ENCODE peak calls at places on chromosome 10, in four cellular contexts. One of them, this sample, is unnamed. For H3K4me1, the result is how much of the 10 kb centered on the place peaks cover.

GRCh38 chr10:14736043-14736442 is 38.7 kb downstream of the FAM107B start:
- DNase-seq in mammary epithelial cell: no peak
- DNase-seq in A549: no peak
- DNase-seq in PC-9: no peak
- DNase-seq in this sample: no peak

GRCh38 chr10:76459016-76459415 is 1027.6 kb downstream of the LRMDA start:
- DNase-seq in mammary epithelial cell: no peak
- DNase-seq in A549: no peak
- DNase-seq in PC-9: no peak
- DNase-seq in this sample: no peak

GRCh38 chr10:8181496-8182174 is 127.1 kb downstream of the GATA3 start:
- DNase-seq in mammary epithelial cell: no peak
- DNase-seq in A549: no peak
- DNase-seq in PC-9: no peak
- DNase-seq in this sample: no peak

GRCh38 chr10:21929070-21929469 is 74.5 kb downstream of the DNAJC1 start:
- DNase-seq in mammary epithelial cell: peak
- DNase-seq in A549: no peak
- DNase-seq in PC-9: no peak
- DNase-seq in this sample: no peak

GRCh38 chr10:86182150-86182549 is 184.4 kb downstream of the GRID1 start:
- DNase-seq in mammary epithelial cell: no peak
- DNase-seq in A549: no peak
- DNase-seq in PC-9: no peak
- DNase-seq in this sample: no peak

GRCh38 chr10:29636178-29636577 is 1.4 kb upstream of the SVIL start:
- DNase-seq in mammary epithelial cell: peak
- DNase-seq in A549: no peak
- DNase-seq in PC-9: peak
- DNase-seq in this sample: no peak

GRCh38 chr10:33412261-33413092 is 78.0 kb upstream of the NRP1 start:
- DNase-seq in mammary epithelial cell: peak
- DNase-seq in A549: no peak
- DNase-seq in PC-9: no peak
- DNase-seq in this sample: no peak

GRCh38 chr10:97648557-97649404 is 8.3 kb downstream of the PI4K2A start:
- DNase-seq in mammary epithelial cell: peak
- DNase-seq in A549: peak
- DNase-seq in PC-9: peak
- DNase-seq in this sample: no peak

GRCh38 chr10:112823007-112823406 is 127.0 kb upstream of the TCF7L2 start:
- DNase-seq in mammary epithelial cell: no peak
- DNase-seq in A549: no peak
- DNase-seq in PC-9: no peak
- DNase-seq in this sample: peak

GRCh38 chr10:121889212-121889611 is 38.6 kb downstream of the ATE1 start:
- DNase-seq in mammary epithelial cell: no peak
- DNase-seq in A549: no peak
- DNase-seq in PC-9: no peak
- DNase-seq in this sample: no peak

GRCh38 chr10:15715619-15716227 is 4.0 kb downstream of the ITGA8 start:
- DNase-seq in mammary epithelial cell: no peak
- DNase-seq in A549: no peak
- DNase-seq in PC-9: no peak
- DNase-seq in this sample: no peak

GRCh38 chr10:47288916-47289495 is 11.0 kb upstream of the GDF10 start:
- DNase-seq in mammary epithelial cell: no peak
- DNase-seq in A549: no peak
- DNase-seq in PC-9: no peak
- DNase-seq in this sample: no peak

GRCh38 chr10:102285134-102285533 is 39.8 kb downstream of the GBF1 start:
- DNase-seq in mammary epithelial cell: no peak
- DNase-seq in A549: no peak
- DNase-seq in PC-9: no peak
- DNase-seq in this sample: no peak

GRCh38 chr10:47034511-47035051 is 123.4 kb downstream of the PTPN20 start:
- DNase-seq in mammary epithelial cell: no peak
- DNase-seq in A549: no peak
- DNase-seq in PC-9: no peak
- DNase-seq in this sample: no peak

GRCh38 chr10:48468866-48469511 is 135.9 kb downstream of the ARHGAP22 start:
- DNase-seq in mammary epithelial cell: no peak
- DNase-seq in A549: no peak
- DNase-seq in PC-9: no peak
- DNase-seq in this sample: peak

GRCh38 chr10:130012129-130012528 is 48.1 kb upstream of the EBF3 start:
- DNase-seq in mammary epithelial cell: no peak
- DNase-seq in A549: no peak
- DNase-seq in PC-9: no peak
- DNase-seq in this sample: no peak

GRCh38 chr10:35453855-35454532 is 117.7 kb downstream of the CCNY start:
- DNase-seq in mammary epithelial cell: peak
- DNase-seq in A549: no peak
- DNase-seq in PC-9: no peak
- DNase-seq in this sample: no peak

GRCh38 chr10:71838264-71839211 is 12.5 kb downstream of the PSAP start:
- DNase-seq in mammary epithelial cell: peak
- DNase-seq in A549: no peak
- DNase-seq in PC-9: peak
- DNase-seq in this sample: peak

GRCh38 chr10:63164045-63164722 is 31.1 kb downstream of the NRBF2 start:
- DNase-seq in mammary epithelial cell: no peak
- DNase-seq in A549: no peak
- DNase-seq in PC-9: no peak
- DNase-seq in this sample: no peak

GRCh38 chr10:70475661-70476060 is 2.9 kb upstream of the PALD1 start:
- DNase-seq in mammary epithelial cell: peak
- DNase-seq in A549: no peak
- DNase-seq in PC-9: peak
- DNase-seq in this sample: no peak

GRCh38 chr10:2477154-2477553 is 590.2 kb upstream of the PFKP start:
- DNase-seq in mammary epithelial cell: no peak
- DNase-seq in A549: no peak
- DNase-seq in PC-9: no peak
- DNase-seq in this sample: no peak

GRCh38 chr10:3033925-3034324 is 33.4 kb upstream of the PFKP start:
- DNase-seq in mammary epithelial cell: no peak
- DNase-seq in A549: no peak
- DNase-seq in PC-9: no peak
- DNase-seq in this sample: no peak

GRCh38 chr10:91598211-91598981 is 34.5 kb downstream of the PPP1R3C start:
- DNase-seq in mammary epithelial cell: peak
- DNase-seq in A549: peak
- DNase-seq in PC-9: peak
- DNase-seq in this sample: no peak

GRCh38 chr10:90912854-90913479 is 7.9 kb downstream of the ANKRD1 start:
- DNase-seq in mammary epithelial cell: no peak
- DNase-seq in A549: no peak
- DNase-seq in PC-9: no peak
- DNase-seq in this sample: no peak

GRCh38 chr10:34135515-34135914 is 679.6 kb downstream of the PARD3 start:
- DNase-seq in mammary epithelial cell: no peak
- DNase-seq in A549: no peak
- DNase-seq in PC-9: no peak
- DNase-seq in this sample: no peak

GRCh38 chr10:72073677-72074412 is 14.5 kb downstream of the SPOCK2 start:
- DNase-seq in mammary epithelial cell: no peak
- DNase-seq in A549: no peak
- DNase-seq in PC-9: no peak
- DNase-seq in this sample: no peak

GRCh38 chr10:55627526-55628170 is 733.4 kb downstream of the ZWINT start:
- DNase-seq in mammary epithelial cell: no peak
- DNase-seq in A549: no peak
- DNase-seq in PC-9: no peak
- DNase-seq in this sample: peak

GRCh38 chr10:96228408-96229019 is 42.9 kb downstream of the BLNK start:
- DNase-seq in mammary epithelial cell: no peak
- DNase-seq in A549: no peak
- DNase-seq in PC-9: no peak
- DNase-seq in this sample: no peak

GRCh38 chr10:131149586-131149985 is 161.9 kb downstream of the TCERG1L start:
- DNase-seq in mammary epithelial cell: no peak
- DNase-seq in A549: no peak
- DNase-seq in PC-9: no peak
- DNase-seq in this sample: no peak

GRCh38 chr10:114708717-114709352 is 50.8 kb upstream of the ABLIM1 start:
- DNase-seq in mammary epithelial cell: peak
- DNase-seq in A549: peak
- DNase-seq in PC-9: peak
- DNase-seq in this sample: no peak
- TF ChIP-seq CTCF in mammary epithelial cell: no peak
- TF ChIP-seq CTCF in A549: no peak
- TF ChIP-seq CTCF in PC-9: no peak
- TF ChIP-seq CTCF in this sample: no peak

DNA sequence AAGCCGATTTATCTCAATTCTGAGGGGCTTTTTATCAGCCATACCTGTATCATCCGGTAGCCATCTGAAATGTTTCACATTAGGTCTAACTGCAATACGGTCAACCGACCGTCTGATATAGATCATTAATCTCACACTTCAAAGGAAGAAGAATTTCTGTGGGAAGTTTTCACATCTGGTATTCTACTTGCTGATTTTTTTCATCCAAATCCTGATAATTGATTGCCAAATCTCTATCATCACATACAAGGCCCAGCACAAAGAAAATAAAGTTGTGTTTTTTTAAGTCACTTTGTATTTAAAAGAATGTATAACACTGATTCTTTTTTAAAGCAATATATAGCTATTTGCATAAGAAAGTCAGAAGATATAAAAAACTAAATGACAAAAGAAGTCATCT is 132.3 kb downstream of the DKK1 start:
- DNase-seq in mammary epithelial cell: no peak
- DNase-seq in A549: no peak
- DNase-seq in PC-9: no peak
- DNase-seq in this sample: no peak
- H3K4me1 ChIP-seq in mammary epithelial cell: half or more
- H3K4me1 ChIP-seq in A549: half or more
- H3K4me1 ChIP-seq in PC-9: under half
- H3K4me1 ChIP-seq in this sample: under half

DNA sequence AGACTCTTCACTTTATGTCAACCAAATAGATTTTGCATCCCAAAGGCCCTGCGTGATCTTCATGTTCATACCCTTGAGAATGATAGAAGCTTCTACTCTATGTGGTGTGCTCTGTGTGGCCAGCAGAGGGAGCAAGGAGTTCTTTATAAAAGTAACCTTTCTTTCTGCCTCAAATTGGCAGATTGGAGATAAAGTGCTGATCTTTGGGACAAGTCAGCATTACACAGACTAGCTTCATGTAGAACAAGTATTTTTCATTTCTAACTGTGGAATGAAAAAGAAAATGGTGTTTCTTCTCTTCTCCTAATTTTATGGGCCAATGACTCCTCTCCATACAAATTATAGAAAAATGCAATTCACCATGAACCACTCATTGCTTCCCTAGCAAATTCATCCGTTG is 1214.1 kb downstream of the SORCS1 start:
- DNase-seq in mammary epithelial cell: peak
- DNase-seq in A549: peak
- DNase-seq in PC-9: no peak
- DNase-seq in this sample: no peak
- TF ChIP-seq CTCF in mammary epithelial cell: peak
- TF ChIP-seq CTCF in A549: peak
- TF ChIP-seq CTCF in PC-9: peak
- TF ChIP-seq CTCF in this sample: peak

DNA sequence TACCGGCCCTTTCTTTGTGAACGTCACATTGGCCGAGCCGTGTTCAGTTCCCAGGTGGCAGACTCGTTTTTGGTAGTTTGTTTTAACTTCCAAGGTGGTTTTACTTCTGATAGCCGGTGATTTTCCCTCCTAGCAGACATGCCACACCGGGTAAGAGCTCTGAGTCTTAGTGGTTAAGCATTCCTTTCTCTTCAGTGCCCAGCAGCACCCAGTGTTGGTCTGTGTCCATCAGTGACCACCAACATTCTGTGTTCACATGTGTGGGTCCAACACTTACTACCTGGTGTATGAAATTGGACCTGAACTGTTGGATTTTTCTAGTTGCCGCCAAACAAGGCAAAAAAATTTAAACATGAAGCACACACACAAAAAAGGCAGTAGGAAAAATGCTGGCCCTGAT is 9.9 kb upstream of the CSGALNACT2 start:
- DNase-seq in mammary epithelial cell: no peak
- DNase-seq in A549: no peak
- DNase-seq in PC-9: no peak
- DNase-seq in this sample: no peak
- H3K4me1 ChIP-seq in mammary epithelial cell: under half
- H3K4me1 ChIP-seq in A549: under half
- H3K4me1 ChIP-seq in PC-9: under half
- H3K4me1 ChIP-seq in this sample: under half

This sample was measured in kidney.